ENCODE peak calls at places on chromosomes 16 and 17, in seven cellular contexts. P is A549, I is IMR-90, F is SK-N-SH, W is K562, O is GM12878, R is HepG2. U is an unnamed sample.

GRCh38 chr16:67393111-67393789 is at the start of gene TPPP3:
- DNase-seq in P (peak; percentile 73), I (peak; percentile 76), F (peak; percentile 98), W (peak; percentile 95), O (no peak), R (peak; percentile 77), U (no peak)

GRCh38 chr16:66473654-66474519 is 46.8 kb downstream of the BEAN1 start:
- DNase-seq in P (no peak), I (no peak), F (no peak), W (no peak), O (no peak), R (no peak), U (no peak)

GRCh38 chr16:72203401-72203800 is 31.4 kb upstream of the PMFBP1 start:
- DNase-seq in P (no peak), I (peak; percentile 4), F (no peak), W (no peak), O (peak; percentile 49), R (no peak), U (no peak)

GRCh38 chr16:22189473-22190168 is 16.5 kb upstream of the EEF2K start:
- DNase-seq in P (no peak), I (peak; percentile 16), F (peak; percentile 55), W (no peak), O (no peak), R (no peak), U (no peak)

GRCh38 chr17:2402517-2402916 is 1.7 kb upstream of the MNT start:
- DNase-seq in P (no peak), I (no peak), F (no peak), W (no peak), O (no peak), R (no peak), U (no peak)

GRCh38 chr17:1058423-1059130 is 61.6 kb downstream of the TIMM22 start:
- DNase-seq in P (peak; percentile 76), I (peak; percentile 35), F (peak; percentile 70), W (peak; percentile 58), O (no peak), R (peak; percentile 41), U (peak; percentile 94)

GRCh38 chr17:13727441-13728171 is 125.9 kb upstream of the HS3ST3A1 start:
- DNase-seq in P (no peak), I (peak; percentile 80), F (no peak), W (no peak), O (no peak), R (no peak), U (no peak)

GRCh38 chr17:71329310-71330098 is 791.3 kb upstream of the SOX9 start:
- DNase-seq in P (no peak), I (no peak), F (no peak), W (no peak), O (no peak), R (no peak), U (no peak)

GRCh38 chr17:58899191-58899590 is 143.5 kb downstream of the PPM1E start:
- DNase-seq in P (peak; percentile 6), I (no peak), F (no peak), W (no peak), O (no peak), R (no peak), U (no peak)

GRCh38 chr16:58128721-58129096 is 472 bp downstream of the CFAP20 start:
- DNase-seq in P (no peak), I (no peak), F (peak; percentile 70), W (peak; percentile 58), O (no peak), R (no peak), U (no peak)

GRCh38 chr16:1631931-1632637 is 19.9 kb downstream of the CRAMP1 start:
- DNase-seq in P (no peak), I (no peak), F (no peak), W (no peak), O (no peak), R (no peak), U (no peak)

GRCh38 chr16:85233520-85233919 is 121.2 kb upstream of the CIBAR2 start:
- DNase-seq in P (no peak), I (no peak), F (no peak), W (no peak), O (no peak), R (no peak), U (no peak)

GRCh38 chr16:85229869-85230416 is 117.7 kb upstream of the CIBAR2 start:
- DNase-seq in P (no peak), I (no peak), F (peak; percentile 69), W (no peak), O (no peak), R (no peak), U (no peak)

GRCh38 chr16:85232369-85233142 is 120.3 kb upstream of the CIBAR2 start:
- DNase-seq in P (no peak), I (no peak), F (no peak), W (no peak), O (no peak), R (no peak), U (no peak)

GRCh38 chr16:85234310-85235235 is 122.3 kb upstream of the CIBAR2 start:
- DNase-seq in P (peak; percentile 37), I (peak; percentile 85), F (peak; percentile 96), W (peak; percentile 91), O (no peak), R (peak; percentile 70), U (peak; percentile 91)

GRCh38 chr16:85231959-85232358 is 119.7 kb upstream of the CIBAR2 start:
- DNase-seq in P (no peak), I (no peak), F (no peak), W (no peak), O (no peak), R (no peak), U (no peak)
- H3K4me1 ChIP-seq in P (peaks cover 15% of the 10 kb centered on the region), I (peaks cover 54% of the 10 kb centered on the region), F (peaks cover 30% of the 10 kb centered on the region), W (peaks cover 10% of the 10 kb centered on the region), O (peaks cover 32% of the 10 kb centered on the region), R (peaks cover 31% of the 10 kb centered on the region), U (peaks cover 11% of the 10 kb centered on the region)

DNA sequence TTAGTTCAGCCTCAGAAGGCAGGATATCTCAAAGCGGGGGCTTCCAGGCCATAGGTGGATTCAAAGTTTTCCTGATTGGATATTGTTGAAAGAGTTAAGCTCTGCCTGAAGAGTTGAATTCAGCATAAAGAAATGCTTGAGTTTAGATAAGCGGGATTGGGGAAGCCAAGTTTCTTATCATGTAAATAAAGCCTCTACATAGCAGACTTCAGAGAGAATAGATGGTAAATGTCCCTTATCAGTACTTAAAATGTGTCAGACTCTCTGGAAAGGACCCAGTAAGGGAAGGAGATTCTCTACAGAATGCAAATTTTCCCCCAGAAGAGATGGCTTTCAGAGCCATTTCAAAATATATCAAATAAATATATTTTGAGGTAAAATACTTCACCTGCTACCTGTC is 423.5 kb downstream of the SHISA9 start:
- DNase-seq in P (no peak), I (no peak), F (no peak), W (no peak), O (no peak), R (no peak), U (no peak)
- TF ChIP-seq RFX5 in P (no peak), I (no peak), F (no peak), W (no peak), O (no peak), R (no peak), U (no peak)

GRCh38 chr16:10906914-10907756 is 30.1 kb downstream of the CIITA start:
- DNase-seq in P (no peak), I (no peak), F (peak; percentile 33), W (no peak), O (no peak), R (no peak), U (no peak)

GRCh38 chr16:10911267-10911666 is 31.0 kb downstream of the DEXI start:
- DNase-seq in P (no peak), I (no peak), F (no peak), W (no peak), O (no peak), R (no peak), U (no peak)

GRCh38 chr16:10906482-10906881 is 29.5 kb downstream of the CIITA start:
- DNase-seq in P (no peak), I (no peak), F (no peak), W (no peak), O (no peak), R (no peak), U (no peak)

GRCh38 chr16:10902999-10903398 is 26.0 kb downstream of the CIITA start:
- DNase-seq in P (no peak), I (no peak), F (no peak), W (no peak), O (no peak), R (no peak), U (no peak)

GRCh38 chr16:10907757-10908045 is 30.7 kb downstream of the CIITA start:
- DNase-seq in P (no peak), I (no peak), F (no peak), W (no peak), O (no peak), R (no peak), U (no peak)
- H3K4me1 ChIP-seq in P (no peaks in the 10 kb centered on the region), I (no peaks in the 10 kb centered on the region), F (no peaks in the 10 kb centered on the region), W (no peaks in the 10 kb centered on the region), O (peaks cover 8% of the 10 kb centered on the region), R (no peaks in the 10 kb centered on the region), U (no peaks in the 10 kb centered on the region)

GRCh38 chr17:17433260-17433659 is 43.5 kb upstream of the MED9 start:
- DNase-seq in P (no peak), I (peak; percentile 72), F (no peak), W (no peak), O (no peak), R (peak; percentile 67), U (no peak)
- TF ChIP-seq RFX5 in P (no peak), I (no peak), F (no peak), W (no peak), O (no peak), R (no peak), U (no peak)

GRCh38 chr16:75012380-75013081 is 13.7 kb downstream of the ZNRF1 start:
- DNase-seq in P (no peak), I (no peak), F (no peak), W (no peak), O (no peak), R (no peak), U (no peak)
- H3K4me1 ChIP-seq in P (peaks cover 37% of the 10 kb centered on the region), I (peaks cover 12% of the 10 kb centered on the region), F (peaks cover 26% of the 10 kb centered on the region), W (peaks cover 39% of the 10 kb centered on the region), O (peaks cover 41% of the 10 kb centered on the region), R (peaks cover 54% of the 10 kb centered on the region), U (no peaks in the 10 kb centered on the region)

DNA sequence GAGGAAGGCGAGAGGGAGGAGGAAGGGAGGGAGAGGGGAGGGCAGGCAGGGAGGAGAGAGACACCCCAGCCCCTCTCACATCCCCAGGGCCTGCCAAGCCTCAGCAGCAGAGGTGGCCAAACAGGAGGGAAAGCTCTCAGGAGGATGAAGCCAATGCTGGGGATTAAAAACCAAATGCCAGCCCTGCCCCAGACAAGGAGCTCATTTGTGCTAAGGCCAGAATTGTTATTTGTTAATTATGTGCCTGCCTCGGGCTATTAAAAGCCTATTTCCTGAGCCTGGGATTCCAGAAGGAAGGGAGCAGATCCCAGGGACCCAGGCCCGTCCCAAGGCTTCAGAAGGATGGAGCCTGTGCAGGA is 27.9 kb upstream of the GINS2 start:
- DNase-seq in P (no peak), I (no peak), F (peak; percentile 77), W (no peak), O (no peak), R (no peak), U (no peak)
- TF ChIP-seq RFX5 in P (no peak), I (no peak), F (no peak), W (no peak), O (no peak), R (no peak), U (no peak)

GRCh38 chr16:4288148-4288921 is 15.5 kb upstream of the TFAP4 start:
- DNase-seq in P (peak; percentile 74), I (peak; percentile 82), F (peak; percentile 91), W (peak; percentile 89), O (no peak), R (peak; percentile 55), U (peak; percentile 98)
- H3K4me1 ChIP-seq in P (peaks cover 60% of the 10 kb centered on the region), I (peaks cover 14% of the 10 kb centered on the region), F (no peaks in the 10 kb centered on the region), W (peaks cover 3% of the 10 kb centered on the region), O (peaks cover 3% of the 10 kb centered on the region), R (peaks cover 65% of the 10 kb centered on the region), U (peaks cover 6% of the 10 kb centered on the region)

GRCh38 chr17:75428775-75429469 is 23.4 kb upstream of the GRB2 start:
- DNase-seq in P (peak; percentile 87), I (peak; percentile 92), F (no peak), W (no peak), O (no peak), R (peak; percentile 67), U (no peak)
- TF ChIP-seq RFX5 in P (peak; percentile 82), I (peak; percentile 69), F (no peak), W (no peak), O (no peak), R (peak; percentile 86), U (no peak)